ENCODE peak calls at places on chromosomes 4 and X, in five cellular contexts. D is left lung, X is WERI-Rb-1, H is kidney epithelial cell, A is heart left ventricle. Z is an unnamed sample.

GRCh38 chrX:129544780-129545179 is 4.7 kb downstream of the OCRL start:
- DNase-seq in D (no peak), A (no peak), H (no peak), X (no peak), Z (no peak)

GRCh38 chr4:17817027-17817426 is 6.2 kb downstream of the NCAPG start:
- DNase-seq in A (no peak), H (peak), D (no peak), X (no peak), Z (peak)

GRCh38 chr4:118742050-118742449 is 56.9 kb downstream of the METTL14 start:
- DNase-seq in A (no peak), H (no peak), D (no peak), X (no peak), Z (no peak)

GRCh38 chr4:91285485-91285884 is 1018.3 kb upstream of the GRID2 start:
- DNase-seq in D (no peak), H (no peak), X (no peak), A (no peak), Z (no peak)

GRCh38 chrX:23952401-23952800 is 44.6 kb downstream of the CXorf58 start:
- DNase-seq in X (no peak), H (no peak), D (no peak), A (no peak), Z (no peak)

GRCh38 chr4:28209371-28209924 is 1348.8 kb downstream of the STIM2 start:
- DNase-seq in X (no peak), A (no peak), H (no peak), D (no peak), Z (no peak)

GRCh38 chrX:19514791-19515614 is at the start of gene MAP3K15:
- DNase-seq in D (peak), X (peak), H (no peak), A (no peak), Z (no peak)

GRCh38 chrX:71941145-71941544 is 30.5 kb downstream of the NHSL2 start:
- DNase-seq in H (no peak), D (no peak), X (no peak), A (no peak), Z (no peak)

GRCh38 chrX:356385-357034 is 30.2 kb downstream of the PPP2R3B start:
- DNase-seq in D (no peak), X (no peak), H (peak), A (no peak), Z (no peak)

GRCh38 chr4:109945056-109945455 is 32.4 kb downstream of the EGF start:
- DNase-seq in X (no peak), A (no peak), D (no peak), H (no peak), Z (no peak)

GRCh38 chr4:37896206-37896605 is 5.3 kb downstream of the TBC1D1 start:
- DNase-seq in A (no peak), H (no peak), X (no peak), D (no peak), Z (no peak)

GRCh38 chr4:66568431-66568830 is 898.1 kb upstream of the EPHA5 start:
- DNase-seq in X (no peak), D (no peak), H (no peak), A (no peak), Z (no peak)

GRCh38 chr4:109999513-109999912 is 86.8 kb downstream of the EGF start:
- DNase-seq in X (no peak), A (no peak), H (no peak), D (no peak), Z (no peak)

GRCh38 chr4:41258783-41259182 is 2.1 kb downstream of the UCHL1 start:
- DNase-seq in H (peak), X (peak), A (no peak), D (no peak), Z (peak)

GRCh38 chr4:148452970-148453369 is 10.8 kb upstream of the NR3C2 start:
- DNase-seq in A (no peak), D (no peak), H (no peak), X (no peak), Z (no peak)

GRCh38 chrX:103520391-103520790 is 1.1 kb upstream of the RAB40A start:
- DNase-seq in A (no peak), H (no peak), D (no peak), X (no peak), Z (no peak)

GRCh38 chr4:138062929-138063328 is 179.2 kb downstream of the SLC7A11 start:
- DNase-seq in D (no peak), A (no peak), X (no peak), H (peak), Z (no peak)

GRCh38 chr4:797066-797465 is 28.9 kb downstream of the CPLX1 start:
- DNase-seq in H (no peak), D (no peak), X (no peak), A (no peak), Z (no peak)

GRCh38 chr4:2615821-2616220 is 79.4 kb downstream of the FAM193A start:
- DNase-seq in D (no peak), A (no peak), H (no peak), X (no peak), Z (no peak)

GRCh38 chrX:5648941-5649568 is 579.6 kb downstream of the NLGN4X start:
- DNase-seq in X (no peak), A (no peak), D (no peak), H (no peak), Z (no peak)
- H3K4me3 ChIP-seq in X (no peak), A (no peak), D (no peak), H (no peak), Z (no peak)

GRCh38 chr4:174119051-174119450 is 164.4 kb downstream of the FBXO8 start:
- DNase-seq in X (no peak), A (no peak), D (no peak), H (no peak), Z (no peak)

GRCh38 chr4:174119818-174120217 is 163.6 kb downstream of the FBXO8 start:
- DNase-seq in D (no peak), H (no peak), A (no peak), X (no peak), Z (peak)

GRCh38 chr4:174118171-174118570 is 165.3 kb downstream of the FBXO8 start:
- DNase-seq in A (no peak), D (no peak), X (no peak), H (no peak), Z (no peak)

GRCh38 chr4:174116021-174116420 is 167.4 kb downstream of the FBXO8 start:
- DNase-seq in D (no peak), A (no peak), X (no peak), H (no peak), Z (no peak)

DNA sequence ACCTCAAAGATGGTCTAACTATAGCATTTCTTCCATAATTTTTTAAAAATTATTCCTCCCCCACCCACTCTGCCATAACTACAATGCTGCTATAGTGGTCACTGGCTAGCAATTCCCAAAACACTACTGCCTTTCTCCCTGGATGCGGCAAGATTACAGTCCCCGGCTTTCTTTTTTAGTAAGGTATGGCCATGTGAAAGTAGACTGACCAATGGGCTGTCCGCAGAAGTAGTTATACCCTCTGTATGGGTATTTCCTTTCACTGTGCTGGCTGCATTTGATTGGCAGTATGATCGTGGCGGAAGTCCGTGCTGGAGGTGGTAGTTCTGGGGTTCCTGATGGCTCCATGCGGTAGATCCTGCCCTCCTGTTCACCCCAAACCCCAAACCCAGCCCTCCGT is 166.0 kb downstream of the FBXO8 start:
- DNase-seq in A (no peak), H (no peak), X (no peak), D (no peak), Z (no peak)
- H3K4me3 ChIP-seq in A (no peak), H (no peak), X (no peak), D (no peak), Z (no peak)

GRCh38 chr4:143186202-143186601 is 1.5 kb downstream of the USP38 start:
- DNase-seq in D (no peak), A (no peak), X (no peak), H (no peak), Z (peak)

GRCh38 chr4:143184503-143185252 is at the start of gene USP38:
- DNase-seq in D (peak), H (peak), X (peak), A (peak), Z (peak)

GRCh38 chr4:143186634-143187033 is 1.9 kb downstream of the USP38 start:
- DNase-seq in D (no peak), X (no peak), H (no peak), A (no peak), Z (no peak)

GRCh38 chr4:143185253-143186107 is 763 bp downstream of the USP38 start:
- DNase-seq in A (peak), D (peak), H (no peak), X (no peak), Z (no peak)

GRCh38 chr4:143188325-143189088 is 3.8 kb downstream of the USP38 start:
- DNase-seq in H (no peak), D (no peak), X (no peak), A (no peak), Z (no peak)
- H3K4me3 ChIP-seq in H (no peak), D (peak), X (no peak), A (peak), Z (peak)

DNA sequence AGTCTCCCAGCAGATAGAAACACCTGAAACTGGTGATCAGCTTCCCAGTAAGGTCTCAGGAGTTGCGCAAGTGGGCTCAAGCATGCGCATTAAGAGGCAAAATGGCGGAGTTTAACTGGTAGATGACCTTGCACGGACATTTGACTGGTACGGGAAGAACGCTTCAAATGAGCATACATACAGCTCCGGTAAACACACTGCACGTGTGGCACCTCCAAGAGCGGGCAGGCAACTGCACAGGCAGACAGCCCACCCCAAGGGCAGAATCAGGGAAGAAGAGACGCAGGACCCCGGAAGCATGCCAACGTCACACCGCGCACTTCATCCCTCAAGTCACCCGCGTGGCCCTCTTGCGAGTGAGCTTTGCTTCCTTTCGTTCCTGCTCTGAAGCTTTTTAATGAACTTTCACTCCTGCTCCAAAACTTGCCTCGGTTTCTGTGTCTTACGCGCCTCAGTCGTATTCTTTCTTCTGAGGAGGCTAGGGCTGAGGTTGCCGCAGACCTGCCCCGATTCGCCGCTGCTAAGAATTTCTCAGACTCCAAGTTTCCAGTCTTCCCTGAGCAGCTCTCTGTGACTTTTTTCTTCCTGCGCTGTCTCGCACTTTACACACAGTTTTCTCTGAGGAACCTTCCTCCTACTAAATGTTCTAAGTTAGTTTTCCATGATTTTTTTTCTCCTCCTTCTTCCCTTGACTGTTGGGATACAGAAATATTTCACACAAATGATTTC is 180.7 kb upstream of the ZFP42 start:
- DNase-seq in H (no peak), X (no peak), D (no peak), A (no peak), Z (no peak)
- H3K4me3 ChIP-seq in H (peak), X (no peak), D (peak), A (peak), Z (peak)